ENCODE peak calls at places on chromosomes 1 and 21, in four cellular contexts. J, T, Z and B are unnamed samples.

GRCh38 chr21:29718081-29718815 is 221.5 kb downstream of the GRIK1 start:
- DNase-seq in J (no peak), T (no peak), Z (no peak), B (no peak)

GRCh38 chr1:183235503-183235902 is 49.4 kb downstream of the LAMC2 start:
- DNase-seq in J (no peak), T (no peak), Z (no peak), B (no peak)

GRCh38 chr1:89641781-89642180 is 8.9 kb downstream of the LRRC8C start:
- DNase-seq in J (no peak), T (no peak), Z (no peak), B (no peak)

GRCh38 chr1:4933232-4933631 is 278.8 kb downstream of the AJAP1 start:
- DNase-seq in J (no peak), T (no peak), Z (no peak), B (no peak)

GRCh38 chr1:153540394-153541361 is at the start of gene S100A5:
- DNase-seq in J (peak), T (peak), Z (peak), B (peak)

GRCh38 chr1:186424539-186424938 is 36.4 kb downstream of the PDC start:
- DNase-seq in J (no peak), T (no peak), Z (no peak), B (no peak)

GRCh38 chr1:201535046-201535777 is 3.7 kb upstream of the NAV1 start:
- DNase-seq in J (no peak), T (peak), Z (no peak), B (no peak)

GRCh38 chr21:17536381-17536780 is 23.5 kb downstream of the CXADR start:
- DNase-seq in J (no peak), T (no peak), Z (no peak), B (no peak)

GRCh38 chr1:94106716-94107115 is 14.2 kb downstream of the ABCA4 start:
- DNase-seq in J (no peak), T (peak), Z (no peak), B (no peak)

GRCh38 chr1:154870117-154870571 is at the start of gene KCNN3:
- DNase-seq in J (peak), T (peak), Z (peak), B (peak)